ENCODE peak calls at places on chromosomes 3 and 15, in six cellular contexts. D is mucosa of descending colon, Q is heart left ventricle, K is GM12878, B is transverse colon, I is A673. X is an unnamed sample.
A peak's percentile ranks its signal among the peaks of the same experiment; 100 is the strongest.

GRCh38 chr3:43248956-43249355 is 37.4 kb upstream of the SNRK start:
- DNase-seq in D (no peak), Q (no peak), K (no peak), B (no peak), I (no peak), X (no peak)

GRCh38 chr3:73504255-73504654 is 120.5 kb downstream of the PDZRN3 start:
- DNase-seq in D (no peak), Q (no peak), K (no peak), B (no peak), I (no peak), X (no peak)

GRCh38 chr15:66078196-66078928 is 175.2 kb downstream of the MEGF11 start:
- DNase-seq in D (no peak), Q (no peak), K (no peak), B (no peak), I (no peak), X (no peak)

GRCh38 chr15:58393196-58393790 is 38.5 kb upstream of the LIPC start:
- DNase-seq in D (peak; percentile 53), Q (no peak), K (no peak), B (peak; percentile 52), I (no peak), X (no peak)

GRCh38 chr15:45650889-45651525 is 16.2 kb downstream of the SQOR start:
- DNase-seq in D (no peak), Q (no peak), K (no peak), B (no peak), I (no peak), X (no peak)

GRCh38 chr15:87944051-87944450 is 312.5 kb downstream of the NTRK3 start:
- DNase-seq in D (no peak), Q (no peak), K (no peak), B (no peak), I (no peak), X (no peak)

GRCh38 chr3:58345457-58345856 is 12.8 kb downstream of the PXK start:
- DNase-seq in D (no peak), Q (no peak), K (no peak), B (no peak), I (no peak), X (no peak)

GRCh38 chr3:38038447-38038911 is 529 bp upstream of the DLEC1 start:
- DNase-seq in D (no peak), Q (no peak), K (no peak), B (no peak), I (no peak), X (no peak)

GRCh38 chr3:145815707-145816413 is 345.1 kb downstream of the PLOD2 start:
- DNase-seq in D (no peak), Q (no peak), K (no peak), B (no peak), I (no peak), X (no peak)

GRCh38 chr3:185316740-185317407 is 46.1 kb upstream of the MAP3K13 start:
- DNase-seq in D (no peak), Q (no peak), K (no peak), B (no peak), I (peak; percentile 10), X (no peak)

GRCh38 chr3:72380711-72381508 is 467.3 kb downstream of the SHQ1 start:
- DNase-seq in D (peak; percentile 29), Q (no peak), K (no peak), B (no peak), I (no peak), X (no peak)

GRCh38 chr3:27554706-27555105 is 70.5 kb upstream of the SLC4A7 start:
- DNase-seq in D (no peak), Q (no peak), K (no peak), B (no peak), I (no peak), X (no peak)

GRCh38 chr3:123733805-123734526 is 149.1 kb upstream of the HACD2 start:
- DNase-seq in D (no peak), Q (no peak), K (no peak), B (no peak), I (no peak), X (peak; percentile 86)
- H3K4me3 ChIP-seq in D (no peak overlapping the region), Q (no peak overlapping the region), K (no peak overlapping the region), B (no peak overlapping the region), I (no peak overlapping the region), X (no peak overlapping the region)

DNA sequence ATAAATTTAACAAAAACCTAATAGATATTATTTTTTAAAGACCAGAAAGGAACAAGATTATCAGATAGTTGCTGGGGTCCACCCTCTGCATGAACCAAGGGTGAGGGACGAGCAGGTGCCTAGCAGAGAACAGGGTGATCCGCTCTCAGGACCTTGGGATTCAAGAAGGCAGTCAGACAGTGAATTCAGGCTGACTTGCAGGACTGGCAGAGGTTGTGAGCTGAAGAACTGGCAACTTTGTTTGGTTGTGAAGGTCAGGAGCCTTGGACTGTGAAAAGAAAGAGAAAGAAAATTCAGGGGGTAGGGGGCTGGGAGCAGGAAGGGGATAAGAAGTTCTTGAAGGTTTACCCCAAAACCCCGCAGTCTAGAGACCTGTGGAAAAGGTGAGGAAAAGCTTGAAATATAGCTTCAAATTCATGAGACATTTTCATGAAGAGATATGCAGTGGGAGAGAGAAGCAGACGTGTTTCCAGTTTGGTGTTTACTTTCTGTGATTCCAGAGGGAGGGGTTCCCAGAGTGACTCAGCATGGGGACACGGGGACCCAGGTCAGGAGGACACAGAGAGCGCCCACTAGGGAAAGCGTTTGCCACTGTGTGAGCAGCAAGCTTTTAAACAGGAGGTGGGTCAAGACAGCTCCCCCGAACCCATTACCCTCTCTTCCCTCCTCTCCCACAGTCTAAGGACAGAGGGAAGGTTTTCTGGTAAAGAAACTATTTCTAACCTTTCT is 217.2 kb upstream of the UMPS start:
- DNase-seq in D (no peak), Q (no peak), K (no peak), B (no peak), I (no peak), X (no peak)
- TF ChIP-seq CTCF in D (no peak), Q (no peak), K (no peak), B (no peak), I (no peak), X (no peak)

GRCh38 chr3:195893121-195893449 is 15.3 kb downstream of the TNK2 start:
- DNase-seq in D (peak; percentile 28), Q (peak; percentile 77), K (no peak), B (no peak), I (no peak), X (no peak)

GRCh38 chr3:195893516-195893915 is 14.8 kb downstream of the TNK2 start:
- DNase-seq in D (peak; percentile 30), Q (no peak), K (no peak), B (no peak), I (no peak), X (no peak)

GRCh38 chr3:195895078-195895899 is 13.1 kb downstream of the TNK2 start:
- DNase-seq in D (peak; percentile 74), Q (peak; percentile 42), K (no peak), B (peak; percentile 65), I (peak; percentile 44), X (no peak)

GRCh38 chr3:195892355-195893120 is 15.8 kb downstream of the TNK2 start:
- DNase-seq in D (peak; percentile 33), Q (peak; percentile 79), K (no peak), B (peak; percentile 38), I (no peak), X (peak; percentile 76)

GRCh38 chr3:195893916-195894315 is 14.4 kb downstream of the TNK2 start:
- DNase-seq in D (no peak), Q (no peak), K (no peak), B (no peak), I (no peak), X (no peak)
- H3K4me3 ChIP-seq in D (no peak overlapping the region), Q (no peak overlapping the region), K (no peak overlapping the region), B (no peak overlapping the region), I (no peak overlapping the region), X (no peak overlapping the region)

GRCh38 chr3:49563040-49563578 is 8.8 kb downstream of the BSN start:
- DNase-seq in D (no peak), Q (no peak), K (no peak), B (no peak), I (no peak), X (no peak)
- TF ChIP-seq CTCF in D (no peak), Q (no peak), K (no peak), B (no peak), I (no peak), X (no peak)

DNA sequence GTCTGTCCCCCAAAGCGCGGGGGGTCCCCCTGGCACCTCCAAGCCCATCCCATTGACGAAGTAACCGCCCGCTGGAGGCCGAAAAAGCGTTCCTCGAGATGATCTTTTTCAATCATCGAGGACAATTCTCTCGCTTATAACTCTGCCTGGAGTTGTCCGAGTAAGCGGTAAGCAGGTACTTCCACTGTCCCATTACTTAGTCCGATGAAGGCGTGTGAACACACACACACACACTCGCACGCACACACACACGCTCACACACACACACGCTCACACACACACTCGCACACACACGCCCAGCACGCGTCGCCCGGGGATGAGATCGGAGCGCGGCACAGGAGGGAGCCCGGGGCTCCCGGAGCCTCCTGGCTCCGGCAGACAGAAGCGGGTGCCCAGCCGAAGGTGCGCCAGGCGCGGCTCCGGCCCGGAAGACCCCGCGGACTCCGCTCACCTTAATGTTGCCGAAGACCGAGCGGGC is 430 bp downstream of the SLCO2A1 start:
- DNase-seq in D (peak; percentile 40), Q (no peak), K (no peak), B (no peak), I (no peak), X (peak; percentile 38)
- H3K4me3 ChIP-seq in D (peak overlapping the region; percentile 19), Q (peak overlapping the region; percentile 55), K (no peak overlapping the region), B (peak overlapping the region; percentile 49), I (peak overlapping the region; percentile 44), X (peak overlapping the region; percentile 54)

DNA sequence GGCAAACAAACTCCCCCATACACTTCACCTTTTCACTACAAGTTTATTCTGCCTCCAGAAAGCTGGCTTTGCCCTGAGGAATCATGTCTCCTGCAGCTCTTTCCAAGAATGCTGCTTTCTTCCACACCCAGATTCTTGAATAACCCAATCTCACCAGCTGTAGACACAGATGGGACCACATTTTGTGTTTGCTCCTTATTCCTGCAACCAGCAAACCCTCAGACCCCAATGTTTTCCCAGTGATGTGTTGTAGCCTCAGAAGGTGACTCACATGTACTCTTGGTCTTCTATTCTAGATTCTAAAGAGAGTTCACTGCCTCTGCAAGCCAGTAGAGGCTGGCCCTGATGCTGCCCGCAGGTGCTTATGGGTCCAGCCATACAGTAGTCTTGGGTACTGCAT is 23.6 kb upstream of the TRIM59 start:
- DNase-seq in D (no peak), Q (no peak), K (no peak), B (no peak), I (no peak), X (peak; percentile 94)
- TF ChIP-seq CTCF in D (no peak), Q (no peak), K (no peak), B (no peak), I (no peak), X (peak; percentile 13)

GRCh38 chr15:93331545-93332117 is 242.6 kb upstream of the RGMA start:
- DNase-seq in D (no peak), Q (no peak), K (no peak), B (no peak), I (no peak), X (no peak)
- H3K4me3 ChIP-seq in D (no peak overlapping the region), Q (no peak overlapping the region), K (no peak overlapping the region), B (no peak overlapping the region), I (no peak overlapping the region), X (no peak overlapping the region)

GRCh38 chr3:11138371-11138770 is 15.9 kb upstream of the HRH1 start:
- DNase-seq in D (no peak), Q (no peak), K (no peak), B (no peak), I (no peak), X (no peak)
- TF ChIP-seq CTCF in D (no peak), Q (no peak), K (no peak), B (no peak), I (no peak), X (no peak)

X was measured in astrocyte of the spinal cord.